ENCODE peak calls at places on chromosomes 5 and 9, in seven cellular contexts. R is fibroblast of villous mesenchyme, N is upper lobe of right lung, U is pancreas, H is brain microvascular endothelial cell, L is OCI-LY7, M is NB4. W is an unnamed sample.

GRCh38 chr9:4594545-4594944 is 67.5 kb upstream of the PLPP6 start:
- DNase-seq in M (no peak), U (no peak), H (no peak), L (no peak), N (no peak), R (peak), W (peak)

GRCh38 chr5:6810641-6811405 is 97.6 kb downstream of the TENT4A start:
- DNase-seq in M (no peak), R (no peak), L (no peak), H (no peak), U (no peak), N (no peak), W (no peak)

GRCh38 chr5:51347704-51348103 is 35.5 kb upstream of the ISL1 start:
- DNase-seq in H (no peak), L (no peak), M (no peak), U (no peak), R (no peak), N (no peak), W (no peak)

GRCh38 chr9:97840521-97840920 is 12.5 kb upstream of the FOXE1 start:
- DNase-seq in N (no peak), M (no peak), H (peak), U (no peak), L (no peak), R (no peak), W (no peak)

GRCh38 chr5:56465757-56466127 is 232.6 kb upstream of the ANKRD55 start:
- DNase-seq in N (no peak), R (no peak), U (no peak), M (no peak), L (no peak), H (no peak), W (no peak)

GRCh38 chr9:110443146-110443877 is 105.6 kb upstream of the TXNDC8 start:
- DNase-seq in L (no peak), R (peak), N (no peak), M (no peak), U (no peak), H (peak), W (peak)

GRCh38 chr9:6055213-6055612 is 39.8 kb upstream of the RANBP6 start:
- DNase-seq in L (peak), U (no peak), N (no peak), R (peak), M (peak), H (peak), W (peak)

GRCh38 chr9:16058131-16058549 is 505.3 kb downstream of the CCDC171 start:
- DNase-seq in N (no peak), M (peak), L (no peak), U (no peak), H (peak), R (peak), W (peak)

GRCh38 chr5:127872494-127872893 is 169.3 kb downstream of the CCDC192 start:
- DNase-seq in M (no peak), R (no peak), N (no peak), U (no peak), L (no peak), H (no peak), W (no peak)

GRCh38 chr9:1875921-1876448 is 139.2 kb upstream of the SMARCA2 start:
- DNase-seq in L (no peak), H (no peak), M (no peak), U (no peak), R (no peak), N (no peak), W (no peak)

GRCh38 chr9:1875251-1875851 is 139.8 kb upstream of the SMARCA2 start:
- DNase-seq in R (no peak), H (no peak), L (no peak), N (no peak), U (no peak), M (no peak), W (no peak)

GRCh38 chr9:1869843-1870242 is 145.3 kb upstream of the SMARCA2 start:
- DNase-seq in N (no peak), U (no peak), H (no peak), M (peak), L (peak), R (peak), W (peak)

GRCh38 chr9:1870915-1871314 is 144.2 kb upstream of the SMARCA2 start:
- DNase-seq in N (no peak), L (no peak), R (no peak), U (no peak), M (no peak), H (no peak), W (no peak)

DNA sequence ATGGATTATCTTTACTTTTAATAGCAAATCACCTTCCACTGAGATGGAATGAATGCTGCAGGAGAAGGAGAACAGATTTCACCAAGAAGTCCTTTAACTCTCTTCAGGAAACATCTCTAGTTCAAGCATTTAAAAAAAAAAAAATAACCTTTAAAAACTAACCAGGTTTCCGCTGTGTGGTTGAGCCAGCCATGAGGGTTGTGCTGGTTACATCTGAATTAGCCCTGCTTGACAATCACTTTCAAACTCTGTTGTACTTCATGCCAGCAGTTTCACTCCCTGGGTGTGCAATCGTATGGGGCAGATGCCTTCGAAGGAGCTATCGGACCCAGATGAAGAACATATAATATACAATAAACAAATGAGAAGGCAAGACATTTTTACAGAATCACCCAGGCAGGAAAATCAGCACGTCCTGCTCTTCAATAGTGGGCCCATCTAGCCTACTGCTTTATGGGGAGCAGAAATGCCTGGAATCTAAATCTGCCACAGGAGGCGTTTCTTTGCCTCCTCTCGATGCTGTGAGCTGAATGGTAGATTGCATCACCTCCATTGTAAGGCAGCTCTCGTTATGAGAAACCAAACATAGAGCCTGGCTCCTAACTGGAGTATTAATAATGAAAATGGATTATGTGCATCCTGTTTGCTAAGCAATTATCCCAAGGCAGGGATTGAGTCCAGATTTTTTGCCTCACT is 143.5 kb upstream of the SMARCA2 start:
- DNase-seq in L (no peak), H (no peak), N (no peak), R (no peak), U (no peak), M (peak), W (no peak)
- TF ChIP-seq CTCF in L (no peak), H (no peak), N (no peak), R (no peak), U (no peak), M (peak), W (no peak)

GRCh38 chr5:73299665-73300435 is 126.9 kb downstream of the TMEM174 start:
- DNase-seq in L (no peak), R (no peak), M (no peak), H (no peak), N (no peak), U (no peak), W (no peak)
- H3K4me3 ChIP-seq in L (no peak), R (no peak), M (no peak), H (peak), N (no peak), U (no peak), W (no peak)

DNA sequence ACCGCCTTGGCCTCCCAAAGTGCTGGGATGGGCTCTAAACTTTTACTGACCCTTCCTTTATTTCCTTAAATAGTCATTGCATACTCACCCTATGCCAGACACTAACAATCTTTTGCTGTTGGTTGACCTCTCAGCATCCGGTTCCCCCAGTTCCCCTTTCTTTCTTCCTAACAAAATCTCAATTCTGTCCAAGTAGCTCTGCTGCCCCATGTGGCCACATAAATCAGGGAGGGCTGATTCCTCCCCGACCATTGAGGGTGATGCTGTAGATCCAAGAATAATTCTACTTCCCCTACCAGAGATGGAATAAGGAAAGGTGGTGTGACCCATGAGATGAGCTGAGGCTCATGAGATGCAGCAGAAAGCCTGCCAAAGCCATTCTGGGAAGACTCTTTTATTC is 315.3 kb upstream of the MSX2 start:
- DNase-seq in M (peak), N (no peak), U (no peak), H (no peak), R (no peak), L (no peak), W (no peak)
- TF ChIP-seq CTCF in M (peak), N (no peak), U (no peak), H (peak), R (peak), L (peak), W (no peak)

DNA sequence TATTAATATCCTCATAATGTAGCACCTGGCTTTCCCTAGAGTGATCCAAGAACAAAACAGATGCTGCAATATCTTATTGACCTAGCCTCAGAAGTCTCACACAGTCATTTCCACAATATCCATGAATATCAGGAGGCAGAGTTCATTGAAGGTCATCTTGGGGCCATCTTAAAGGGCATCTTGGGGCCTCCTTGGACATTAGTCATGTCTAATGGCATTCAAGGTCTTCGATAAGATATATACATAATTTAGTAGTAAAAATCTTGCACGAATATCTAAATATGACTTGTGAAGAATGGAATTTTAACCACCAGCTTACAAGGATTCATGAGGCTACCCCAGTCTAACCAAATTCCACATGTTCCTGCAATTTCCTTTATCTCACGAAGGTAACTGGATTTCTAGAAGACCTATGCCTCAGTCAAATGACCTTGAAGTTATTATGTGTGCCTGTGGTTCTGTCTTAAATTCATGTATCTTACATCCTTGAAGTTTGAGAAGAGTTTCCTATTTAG is 163.6 kb upstream of the SPEF2 start:
- DNase-seq in U (no peak), R (peak), M (no peak), N (no peak), L (no peak), H (no peak), W (no peak)
- H3K4me3 ChIP-seq in U (no peak), R (no peak), M (no peak), N (no peak), L (no peak), H (no peak), W (no peak)